ENCODE peak calls at places on chromosomes 11 and 22, in four cellular contexts. Y is AG04450, K is ovary, H is right lobe of liver. F is an unnamed sample.

GRCh38 chr11:101870510-101870909 is 44.3 kb upstream of the CEP126 start:
- DNase-seq in Y (no peak), K (no peak), H (no peak), F (peak)

GRCh38 chr11:68796779-68797178 is 44.9 kb downstream of the CPT1A start:
- DNase-seq in Y (no peak), K (no peak), H (no peak), F (no peak)

GRCh38 chr22:38218661-38219331 is 17.0 kb downstream of the MAFF start:
- DNase-seq in Y (peak), K (peak), H (peak), F (peak)

GRCh38 chr22:38213319-38214247 is 11.8 kb downstream of the MAFF start:
- DNase-seq in Y (no peak), K (no peak), H (peak), F (no peak)

GRCh38 chr11:69144719-69145365 is 10.9 kb upstream of the SMIM38 start:
- DNase-seq in Y (peak), K (no peak), H (no peak), F (no peak)

GRCh38 chr11:86741489-86742435 is 58.6 kb upstream of the PRSS23 start:
- DNase-seq in Y (no peak), K (no peak), H (no peak), F (peak)

GRCh38 chr11:32178692-32179091 is 87.8 kb downstream of the RCN1 start:
- DNase-seq in Y (no peak), K (no peak), H (no peak), F (no peak)

GRCh38 chr11:81470446-81470845 is 1263.2 kb downstream of the FAM181B start:
- DNase-seq in Y (no peak), K (no peak), H (peak), F (no peak)

GRCh38 chr11:3894128-3894731 is 38.8 kb downstream of the STIM1 start:
- DNase-seq in Y (no peak), K (no peak), H (no peak), F (no peak)

GRCh38 chr11:85694385-85694980 is 8.5 kb upstream of the CCDC89 start:
- DNase-seq in Y (no peak), K (no peak), H (no peak), F (peak)

GRCh38 chr22:23147632-23148387 is 2.5 kb downstream of the RAB36 start:
- DNase-seq in Y (peak), K (no peak), H (no peak), F (peak)

GRCh38 chr22:49697047-49697446 is 130.6 kb downstream of the BRD1 start:
- DNase-seq in Y (no peak), K (no peak), H (no peak), F (no peak)

GRCh38 chr22:45425101-45425500 is 11.6 kb downstream of the RIBC2 start:
- DNase-seq in Y (no peak), K (no peak), H (no peak), F (no peak)

GRCh38 chr11:122139595-122139866 is 23.5 kb upstream of the BLID start:
- DNase-seq in Y (peak), K (no peak), H (no peak), F (no peak)

GRCh38 chr22:38148252-38148651 is 33.4 kb downstream of the PLA2G6 start:
- DNase-seq in Y (peak), K (no peak), H (no peak), F (peak)

GRCh38 chr11:76244311-76245061 is 38.2 kb upstream of the WNT11 start:
- DNase-seq in Y (no peak), K (no peak), H (no peak), F (no peak)

GRCh38 chr11:76242004-76242779 is 35.9 kb upstream of the WNT11 start:
- DNase-seq in Y (no peak), K (no peak), H (no peak), F (no peak)

GRCh38 chr11:76243157-76243556 is 36.9 kb upstream of the WNT11 start:
- DNase-seq in Y (no peak), K (no peak), H (no peak), F (no peak)

GRCh38 chr11:76245720-76246119 is 39.4 kb upstream of the WNT11 start:
- DNase-seq in Y (no peak), K (no peak), H (no peak), F (no peak)

GRCh38 chr11:76243648-76244285 is 37.5 kb upstream of the WNT11 start:
- DNase-seq in Y (no peak), K (no peak), H (no peak), F (no peak)
- H3K4me3 ChIP-seq in Y (no peak), K (no peak), H (no peak), F (no peak)

GRCh38 chr11:66386171-66387069 is 14.9 kb upstream of the SLC29A2 start:
- DNase-seq in Y (peak), K (peak), H (peak), F (peak)
- H3K4me3 ChIP-seq in Y (peak), K (peak), H (no peak), F (no peak)

GRCh38 chr22:30373331-30374325 is 13.6 kb downstream of the RNF215 start:
- DNase-seq in Y (no peak), K (no peak), H (no peak), F (no peak)

GRCh38 chr22:30371981-30372380 is 15.2 kb downstream of the CCDC157 start:
- DNase-seq in Y (no peak), K (no peak), H (no peak), F (no peak)

GRCh38 chr22:30370681-30371080 is 13.9 kb downstream of the CCDC157 start:
- DNase-seq in Y (no peak), K (no peak), H (no peak), F (no peak)

GRCh38 chr22:30372915-30373314 is 14.3 kb downstream of the RNF215 start:
- DNase-seq in Y (no peak), K (no peak), H (no peak), F (no peak)

DNA sequence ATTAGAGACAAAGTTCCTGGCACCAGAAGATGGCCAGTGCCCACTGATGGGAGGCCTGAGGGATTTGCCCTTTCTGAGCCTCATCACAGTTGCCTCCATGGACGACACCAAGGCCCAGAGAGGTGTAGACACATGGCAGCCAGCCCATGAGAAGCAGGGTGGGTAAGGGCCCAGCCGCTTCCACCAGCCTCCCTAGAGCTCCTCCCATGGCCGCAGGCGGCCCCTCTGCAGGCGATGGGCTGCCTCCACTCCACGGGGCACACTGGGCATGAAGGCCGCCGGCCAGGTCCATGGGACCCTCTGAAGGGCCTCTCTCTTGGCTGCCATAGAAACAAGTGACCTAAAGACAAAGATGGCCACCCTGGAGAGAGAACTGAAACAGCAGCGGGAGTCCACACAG is 14.5 kb downstream of the CCDC157 start:
- DNase-seq in Y (no peak), K (no peak), H (no peak), F (no peak)
- H3K4me3 ChIP-seq in Y (no peak), K (no peak), H (no peak), F (no peak)

GRCh38 chr22:35995345-35995744 is 33.3 kb downstream of the RBFOX2 start:
- DNase-seq in Y (no peak), K (no peak), H (no peak), F (no peak)
- H3K4me3 ChIP-seq in Y (peak), K (no peak), H (no peak), F (no peak)

GRCh38 chr11:124864176-124864891 is 898 bp upstream of the ROBO3 start:
- DNase-seq in Y (no peak), K (no peak), H (no peak), F (no peak)

GRCh38 chr11:124863826-124864165 is 1.4 kb upstream of the ROBO3 start:
- DNase-seq in Y (no peak), K (no peak), H (no peak), F (no peak)

GRCh38 chr11:124864892-124865180 is 396 bp upstream of the ROBO3 start:
- DNase-seq in Y (no peak), K (no peak), H (no peak), F (no peak)

GRCh38 chr11:124861670-124862069 is 3.6 kb upstream of the ROBO3 start:
- DNase-seq in Y (no peak), K (no peak), H (no peak), F (no peak)

DNA sequence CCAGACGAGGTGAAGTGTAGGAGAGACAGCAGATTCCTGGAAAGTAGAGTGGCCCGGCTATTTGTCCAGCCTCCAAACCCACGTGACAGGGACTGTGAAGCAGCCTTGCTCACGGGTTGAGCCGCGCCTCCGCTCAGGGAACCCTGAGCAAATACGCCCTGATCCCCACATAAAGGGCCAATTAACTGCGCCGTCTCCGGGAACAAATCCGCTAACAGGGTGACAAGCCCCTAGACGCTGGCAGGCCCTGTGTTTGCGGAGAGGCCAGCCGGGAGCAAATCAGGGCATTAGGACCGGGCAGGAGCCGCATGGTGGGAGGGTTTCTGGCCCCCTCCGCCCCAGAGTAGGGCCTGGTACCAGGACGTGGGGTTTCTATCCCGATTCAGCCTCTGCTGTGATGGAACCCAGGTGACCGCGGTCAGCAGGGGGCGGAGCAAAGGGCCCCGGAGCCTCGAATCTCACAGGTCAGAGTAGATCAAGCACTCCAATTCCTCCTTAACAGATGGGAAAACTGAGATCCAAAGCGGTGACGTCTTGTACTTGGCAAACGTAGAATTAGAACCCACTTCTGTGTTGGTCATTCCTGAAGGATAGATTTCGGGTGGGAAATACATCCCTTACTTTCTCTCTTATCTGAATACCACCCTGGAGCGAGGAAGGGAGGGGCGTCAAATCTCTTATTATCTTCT is 2.0 kb upstream of the ROBO3 start:
- DNase-seq in Y (no peak), K (no peak), H (peak), F (no peak)
- H3K4me3 ChIP-seq in Y (peak), K (no peak), H (no peak), F (no peak)

DNA sequence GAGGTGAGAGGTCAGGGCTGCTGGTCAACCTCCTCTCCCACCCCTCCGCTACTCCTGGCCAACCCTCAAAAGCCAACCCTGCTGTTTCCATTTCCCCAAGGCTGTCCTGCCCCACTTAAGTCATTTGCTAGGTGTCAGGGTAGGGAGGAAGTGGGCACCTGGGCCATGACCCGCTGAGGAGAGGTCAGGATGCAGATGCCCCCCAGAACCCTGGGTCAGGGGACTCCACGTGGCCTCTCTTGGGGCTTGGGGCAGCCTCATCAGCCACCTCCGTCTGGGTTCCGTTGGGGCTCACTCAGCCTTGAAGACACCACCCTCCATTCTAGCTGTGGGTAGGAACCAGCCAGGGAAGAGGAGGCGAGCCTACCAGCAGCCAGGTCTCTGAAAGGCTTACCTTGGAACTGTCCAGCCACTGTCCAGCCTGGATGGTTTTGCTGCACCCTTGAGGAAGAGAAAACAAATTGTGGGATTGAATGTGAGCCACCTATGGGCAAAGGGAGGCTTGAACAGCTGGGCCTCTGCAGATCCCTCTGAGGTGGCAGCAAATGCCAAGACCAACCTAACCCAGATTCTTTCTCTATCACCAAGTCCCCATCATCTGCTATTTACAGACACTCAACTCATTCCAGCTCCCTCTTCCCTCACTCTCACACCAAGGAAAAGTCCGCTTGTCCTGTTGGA is 2.5 kb downstream of the APOL4 start:
- DNase-seq in Y (no peak), K (no peak), H (no peak), F (no peak)
- H3K4me3 ChIP-seq in Y (no peak), K (no peak), H (no peak), F (no peak)

GRCh38 chr11:58926251-58926650 is 13.0 kb upstream of the GLYATL1 start:
- DNase-seq in Y (peak), K (no peak), H (no peak), F (no peak)

GRCh38 chr11:58924230-58924629 is 15.1 kb upstream of the GLYATL1 start:
- DNase-seq in Y (no peak), K (no peak), H (no peak), F (no peak)

GRCh38 chr11:58922475-58922874 is 16.8 kb upstream of the GLYATL1 start:
- DNase-seq in Y (no peak), K (no peak), H (no peak), F (no peak)

GRCh38 chr11:58921778-58922390 is 17.4 kb upstream of the GLYATL1 start:
- DNase-seq in Y (no peak), K (no peak), H (no peak), F (no peak)

DNA sequence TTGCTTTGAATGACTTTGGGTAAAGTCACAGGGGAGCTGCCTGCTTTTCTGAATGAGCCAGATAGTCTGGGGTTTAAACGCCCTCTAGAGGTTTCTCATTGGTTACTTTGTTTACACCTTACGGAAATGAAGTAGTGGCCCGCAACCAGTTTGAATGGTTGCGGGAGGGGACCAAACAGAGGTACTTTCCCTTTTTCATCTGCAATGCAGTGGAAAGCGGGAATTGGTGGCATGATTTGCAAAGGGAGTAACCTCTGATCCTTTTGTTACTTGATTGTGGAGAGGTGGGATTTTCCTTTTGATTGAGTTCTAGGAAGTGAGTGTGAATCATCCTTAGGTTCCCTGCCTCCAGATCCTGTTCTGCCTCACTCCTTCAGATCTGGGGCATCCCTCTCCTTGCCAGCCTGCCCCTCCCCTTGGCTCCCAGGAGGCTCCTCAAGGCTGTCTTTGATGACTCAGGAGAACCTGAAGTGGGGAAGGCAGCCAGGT is 15.9 kb upstream of the GLYATL1 start:
- DNase-seq in Y (no peak), K (no peak), H (no peak), F (peak)
- H3K4me3 ChIP-seq in Y (peak), K (no peak), H (no peak), F (peak)

GRCh38 chr11:12009617-12010321 is 1.3 kb upstream of the DKK3 start:
- DNase-seq in Y (no peak), K (no peak), H (no peak), F (no peak)
- H3K4me3 ChIP-seq in Y (peak), K (peak), H (no peak), F (peak)

DNA sequence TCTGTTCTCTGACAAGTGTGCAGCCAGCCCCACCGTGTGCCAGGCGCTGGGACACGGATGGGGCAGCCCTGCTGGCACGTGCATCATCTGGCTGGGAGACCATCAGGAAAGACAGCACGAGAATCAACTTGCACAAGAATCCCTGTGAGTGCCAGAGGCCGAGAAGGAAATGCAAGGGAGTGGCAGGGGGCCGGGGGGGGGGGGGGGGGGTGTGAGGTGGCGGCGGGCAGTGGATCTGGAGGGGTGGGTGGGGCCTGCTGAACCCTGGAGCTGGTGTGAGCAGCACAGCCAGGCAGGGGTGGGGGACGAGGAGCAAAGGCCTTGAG is 14.0 kb upstream of the FLRT1 start:
- DNase-seq in Y (no peak), K (no peak), H (no peak), F (peak)
- H3K4me3 ChIP-seq in Y (no peak), K (no peak), H (no peak), F (no peak)